ENCODE peak calls at places on chromosomes 13 and 19, in four cellular contexts. E is esophagus muscularis mucosa, B is Peyer's patch, F is stomach. Z is an unnamed sample.

GRCh38 chr13:38147050-38147449 is 202.6 kb upstream of the UFM1 start:
- DNase-seq in E (no peak), B (no peak), F (no peak), Z (no peak)

GRCh38 chr13:74145249-74145970 is 11.2 kb upstream of the KLF12 start:
- DNase-seq in E (no peak), B (no peak), F (no peak), Z (peak)

GRCh38 chr13:26052136-26052736 is 420 bp upstream of the SHISA2 start:
- DNase-seq in E (no peak), B (no peak), F (no peak), Z (no peak)

GRCh38 chr19:4352701-4353121 is 9.3 kb downstream of the MPND start:
- DNase-seq in E (no peak), B (no peak), F (no peak), Z (peak)

GRCh38 chr13:97460853-97461252 is 26.9 kb downstream of the RAP2A start:
- DNase-seq in E (no peak), B (no peak), F (no peak), Z (no peak)

GRCh38 chr13:19668778-19669177 is 35.3 kb downstream of the MPHOSPH8 start:
- DNase-seq in E (no peak), B (no peak), F (no peak), Z (no peak)

GRCh38 chr19:40348961-40349507 is 539 bp downstream of the PLD3 start:
- DNase-seq in E (no peak), B (no peak), F (no peak), Z (peak)

GRCh38 chr19:39160889-39161672 is 35.5 kb downstream of the PAK4 start:
- DNase-seq in E (no peak), B (no peak), F (no peak), Z (no peak)

GRCh38 chr13:30186644-30187431 is 120.5 kb downstream of the KATNAL1 start:
- DNase-seq in E (peak), B (no peak), F (no peak), Z (peak)

GRCh38 chr13:75153834-75154233 is 328.1 kb downstream of the TBC1D4 start:
- DNase-seq in E (no peak), B (no peak), F (no peak), Z (no peak)

GRCh38 chr13:20160346-20161274 is at the start of gene GJA3:
- DNase-seq in E (no peak), B (peak), F (no peak), Z (no peak)

GRCh38 chr13:34611678-34612077 is 330.4 kb upstream of the NBEA start:
- DNase-seq in E (peak), B (no peak), F (no peak), Z (peak)

GRCh38 chr19:39052243-39052746 is 19.9 kb upstream of the FBXO27 start:
- DNase-seq in E (no peak), B (peak), F (peak), Z (peak)

GRCh38 chr19:15813916-15814315 is 1.5 kb downstream of the OR10H1 start:
- DNase-seq in E (no peak), B (no peak), F (no peak), Z (no peak)

GRCh38 chr13:110636053-110636475 is 20.7 kb downstream of the NAXD start:
- DNase-seq in E (no peak), B (no peak), F (no peak), Z (no peak)

GRCh38 chr13:51587372-51587771 is 3.1 kb downstream of the WDFY2 start:
- DNase-seq in E (no peak), B (no peak), F (no peak), Z (no peak)

GRCh38 chr13:51589793-51590192 is 5.5 kb downstream of the WDFY2 start:
- DNase-seq in E (no peak), B (no peak), F (no peak), Z (no peak)

GRCh38 chr13:51590231-51590630 is 6.0 kb downstream of the WDFY2 start:
- DNase-seq in E (no peak), B (no peak), F (no peak), Z (no peak)

GRCh38 chr13:51590966-51591627 is 6.8 kb downstream of the WDFY2 start:
- DNase-seq in E (no peak), B (no peak), F (peak), Z (peak)

GRCh38 chr13:51588406-51588949 is 4.2 kb downstream of the WDFY2 start:
- DNase-seq in E (no peak), B (no peak), F (no peak), Z (no peak)
- H3K4me3 ChIP-seq in E (no peak), B (no peak), F (no peak), Z (no peak)

GRCh38 chr19:47097396-47098217 is 16.0 kb downstream of the ZC3H4 start:
- DNase-seq in E (no peak), B (no peak), F (peak), Z (no peak)
- TF ChIP-seq CTCF in E (no peak), B (no peak), F (no peak), Z (no peak)

DNA sequence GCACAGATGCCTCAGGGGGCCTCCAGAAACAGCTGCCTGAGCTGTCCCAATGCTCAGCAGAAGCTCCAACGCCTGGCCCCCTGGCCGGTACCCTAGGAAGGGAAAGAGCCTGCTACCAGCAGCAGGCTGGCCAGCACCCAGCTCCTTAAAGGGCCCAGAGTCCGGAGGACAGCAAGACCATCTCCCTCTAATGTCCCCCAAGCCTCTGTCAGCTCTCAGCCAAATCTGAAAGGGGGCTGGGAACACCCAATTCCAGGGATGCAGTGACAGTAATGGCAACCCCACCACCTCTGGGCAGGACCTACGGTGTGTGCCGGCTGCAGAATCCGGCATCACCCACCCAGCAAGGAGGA is 4.2 kb downstream of the PPP6R1 start:
- DNase-seq in E (no peak), B (no peak), F (no peak), Z (no peak)
- H3K4me3 ChIP-seq in E (peak), B (peak), F (peak), Z (no peak)

GRCh38 chr13:42967660-42968059 is 24.4 kb downstream of the EPSTI1 start:
- DNase-seq in E (no peak), B (no peak), F (peak), Z (no peak)

GRCh38 chr13:42968906-42969305 is 23.1 kb downstream of the EPSTI1 start:
- DNase-seq in E (peak), B (no peak), F (peak), Z (no peak)

GRCh38 chr13:42970824-42971669 is 21.0 kb downstream of the EPSTI1 start:
- DNase-seq in E (peak), B (peak), F (peak), Z (peak)

GRCh38 chr13:42971670-42972355 is 20.2 kb downstream of the EPSTI1 start:
- DNase-seq in E (peak), B (no peak), F (no peak), Z (no peak)

GRCh38 chr13:42969558-42970172 is 22.4 kb downstream of the EPSTI1 start:
- DNase-seq in E (peak), B (peak), F (peak), Z (peak)
- TF ChIP-seq CTCF in E (peak), B (peak), F (peak), Z (peak)

DNA sequence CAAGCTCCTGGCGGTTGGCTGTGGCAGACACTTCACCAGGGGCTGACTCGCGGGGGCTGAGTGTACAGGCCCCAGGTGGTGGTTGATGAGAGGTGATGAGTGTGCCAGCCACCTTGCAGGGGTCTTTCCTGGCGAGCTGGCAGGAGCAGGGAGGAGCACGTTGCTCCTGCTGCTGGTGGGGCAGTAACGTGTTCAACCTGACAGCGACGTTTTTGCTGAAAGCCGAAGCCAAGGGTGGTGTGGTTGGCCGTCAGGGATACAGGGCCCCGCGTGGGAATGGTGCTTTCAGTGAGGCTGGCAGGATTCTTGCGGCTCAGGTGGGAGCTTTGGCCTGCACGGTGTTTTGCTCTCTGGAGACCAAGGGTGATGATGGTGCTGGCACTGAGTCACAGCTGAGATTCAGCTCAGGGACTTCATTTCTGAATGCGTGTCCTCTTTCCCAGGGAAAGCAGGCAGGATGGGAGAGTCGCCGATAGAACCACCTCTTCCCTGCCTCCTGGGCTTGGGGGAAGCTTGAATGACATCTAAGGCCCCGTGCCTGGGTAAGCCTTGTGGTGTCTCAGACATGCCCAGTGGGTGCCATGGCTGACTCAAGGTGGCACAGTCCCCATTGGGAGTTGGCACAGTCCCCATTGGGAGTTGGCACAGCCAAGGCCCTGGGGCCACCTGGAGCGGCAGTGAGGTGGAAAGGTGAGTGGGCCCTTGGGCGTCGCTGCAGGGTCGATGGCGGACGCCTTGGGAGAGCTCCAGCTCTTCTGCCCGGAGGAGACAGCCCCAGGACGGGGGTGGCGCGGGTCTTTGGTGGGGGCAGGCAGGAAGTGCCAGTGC is 8.8 kb downstream of the DAZAP1 start:
- DNase-seq in E (no peak), B (no peak), F (no peak), Z (peak)
- H3K4me3 ChIP-seq in E (peak), B (no peak), F (peak), Z (no peak)

GRCh38 chr19:13398780-13399726 is 107.2 kb downstream of the CACNA1A start:
- DNase-seq in E (no peak), B (no peak), F (no peak), Z (peak)

GRCh38 chr19:13400296-13400695 is 106.0 kb downstream of the CACNA1A start:
- DNase-seq in E (no peak), B (no peak), F (no peak), Z (no peak)

GRCh38 chr19:13399746-13400145 is 106.5 kb downstream of the CACNA1A start:
- DNase-seq in E (no peak), B (no peak), F (no peak), Z (no peak)

GRCh38 chr19:13404236-13404635 is 102.0 kb downstream of the CACNA1A start:
- DNase-seq in E (no peak), B (no peak), F (no peak), Z (no peak)

GRCh38 chr19:13401388-13401787 is 104.9 kb downstream of the CACNA1A start:
- DNase-seq in E (no peak), B (no peak), F (no peak), Z (peak)
- TF ChIP-seq CTCF in E (no peak), B (no peak), F (no peak), Z (no peak)

GRCh38 chr19:42396248-42396541 is 6.1 kb upstream of the CNFN start:
- DNase-seq in E (no peak), B (no peak), F (no peak), Z (no peak)
- H3K4me3 ChIP-seq in E (peak), B (peak), F (peak), Z (peak)